ENCODE peak calls at places on chromosomes 7 and 10, in nine cellular contexts. L is DND-41, M is GM23248, Z is PC-3, Q is hepatocyte, P is GM12878, R is K562, N is fibroblast of lung, V is SK-N-MC. U is an unnamed sample.

GRCh38 chr7:120873367-120873766 is 15.4 kb upstream of the TSPAN12 start:
- DNase-seq in L (no peak), M (no peak), Z (no peak), Q (no peak), P (no peak), R (no peak), N (no peak), V (no peak), U (no peak)

GRCh38 chr10:77946084-77946483 is 19.5 kb upstream of the DLG5 start:
- DNase-seq in L (no peak), M (no peak), Z (peak; percentile 51), Q (no peak), P (no peak), R (no peak), N (peak; percentile 32), V (no peak), U (no peak)

GRCh38 chr7:20352573-20353304 is 22.0 kb downstream of the ITGB8 start:
- DNase-seq in L (no peak), M (peak; percentile 69), Z (peak; percentile 97), Q (peak; percentile 44), P (no peak), R (no peak), N (peak; percentile 56), V (no peak), U (no peak)

GRCh38 chr10:69825604-69826003 is 23.9 kb downstream of the COL13A1 start:
- DNase-seq in L (no peak), M (no peak), Z (no peak), Q (no peak), P (no peak), R (no peak), N (no peak), V (no peak), U (no peak)

GRCh38 chr10:28939352-28940157 is 262.2 kb downstream of the BAMBI start:
- DNase-seq in L (no peak), M (peak; percentile 33), Z (no peak), Q (peak; percentile 93), P (no peak), R (peak; percentile 82), N (peak; percentile 77), V (no peak), U (peak; percentile 100)

GRCh38 chr10:6423004-6423403 is 157.1 kb downstream of the PRKCQ start:
- DNase-seq in L (no peak), M (peak; percentile 41), Z (no peak), Q (no peak), P (no peak), R (no peak), N (no peak), V (no peak), U (no peak)

GRCh38 chr10:33519130-33519860 is 184.8 kb upstream of the NRP1 start:
- DNase-seq in L (no peak), M (no peak), Z (no peak), Q (no peak), P (no peak), R (no peak), N (no peak), V (no peak), U (no peak)

GRCh38 chr7:102412548-102412947 is 16.4 kb downstream of the PRKRIP1 start:
- DNase-seq in L (no peak), M (peak; percentile 61), Z (peak; percentile 43), Q (no peak), P (no peak), R (peak; percentile 68), N (peak; percentile 25), V (no peak), U (no peak)

GRCh38 chr10:58577394-58577793 is 64.7 kb downstream of the BICC1 start:
- DNase-seq in L (no peak), M (peak; percentile 84), Z (no peak), Q (no peak), P (no peak), R (no peak), N (peak; percentile 89), V (no peak), U (no peak)

GRCh38 chr10:32265756-32266155 is 81.2 kb downstream of the EPC1 start:
- DNase-seq in L (no peak), M (no peak), Z (no peak), Q (no peak), P (no peak), R (no peak), N (no peak), V (no peak), U (no peak)

GRCh38 chr7:130914589-130915294 is 180.7 kb upstream of the KLF14 start:
- DNase-seq in L (no peak), M (no peak), Z (no peak), Q (no peak), P (no peak), R (no peak), N (no peak), V (no peak), U (no peak)

GRCh38 chr7:98826811-98827231 is 43.0 kb downstream of the TMEM130 start:
- DNase-seq in L (no peak), M (peak; percentile 49), Z (peak; percentile 13), Q (no peak), P (no peak), R (no peak), N (peak; percentile 8), V (no peak), U (no peak)

GRCh38 chr10:11830836-11831519 is 7.8 kb downstream of the PROSER2 start:
- DNase-seq in L (no peak), M (no peak), Z (peak; percentile 7), Q (peak; percentile 45), P (no peak), R (no peak), N (no peak), V (no peak), U (no peak)

GRCh38 chr7:1713502-1714484 is 43.7 kb downstream of the ELFN1 start:
- DNase-seq in L (no peak), M (no peak), Z (no peak), Q (peak; percentile 83), P (no peak), R (peak; percentile 48), N (no peak), V (no peak), U (peak; percentile 88)

GRCh38 chr7:39904077-39904486 is 46.0 kb upstream of the CDK13 start:
- DNase-seq in L (no peak), M (peak; percentile 35), Z (no peak), Q (no peak), P (no peak), R (no peak), N (no peak), V (no peak), U (no peak)

GRCh38 chr10:4981722-4982471 is 18.7 kb downstream of the AKR1C1 start:
- DNase-seq in L (peak; percentile 19), M (peak; percentile 12), Z (peak; percentile 52), Q (peak; percentile 76), P (no peak), R (peak; percentile 93), N (peak; percentile 46), V (no peak), U (peak; percentile 79)

GRCh38 chr7:25863727-25864116 is 288.3 kb upstream of the NFE2L3 start:
- DNase-seq in L (no peak), M (no peak), Z (no peak), Q (no peak), P (no peak), R (no peak), N (no peak), V (no peak), U (no peak)
- TF ChIP-seq EZH2 in L (no peak), M (peak; percentile 66), Z (no peak), Q (no peak), P (no peak), R (no peak), N (peak; percentile 55), V (no peak), U (no peak)

DNA sequence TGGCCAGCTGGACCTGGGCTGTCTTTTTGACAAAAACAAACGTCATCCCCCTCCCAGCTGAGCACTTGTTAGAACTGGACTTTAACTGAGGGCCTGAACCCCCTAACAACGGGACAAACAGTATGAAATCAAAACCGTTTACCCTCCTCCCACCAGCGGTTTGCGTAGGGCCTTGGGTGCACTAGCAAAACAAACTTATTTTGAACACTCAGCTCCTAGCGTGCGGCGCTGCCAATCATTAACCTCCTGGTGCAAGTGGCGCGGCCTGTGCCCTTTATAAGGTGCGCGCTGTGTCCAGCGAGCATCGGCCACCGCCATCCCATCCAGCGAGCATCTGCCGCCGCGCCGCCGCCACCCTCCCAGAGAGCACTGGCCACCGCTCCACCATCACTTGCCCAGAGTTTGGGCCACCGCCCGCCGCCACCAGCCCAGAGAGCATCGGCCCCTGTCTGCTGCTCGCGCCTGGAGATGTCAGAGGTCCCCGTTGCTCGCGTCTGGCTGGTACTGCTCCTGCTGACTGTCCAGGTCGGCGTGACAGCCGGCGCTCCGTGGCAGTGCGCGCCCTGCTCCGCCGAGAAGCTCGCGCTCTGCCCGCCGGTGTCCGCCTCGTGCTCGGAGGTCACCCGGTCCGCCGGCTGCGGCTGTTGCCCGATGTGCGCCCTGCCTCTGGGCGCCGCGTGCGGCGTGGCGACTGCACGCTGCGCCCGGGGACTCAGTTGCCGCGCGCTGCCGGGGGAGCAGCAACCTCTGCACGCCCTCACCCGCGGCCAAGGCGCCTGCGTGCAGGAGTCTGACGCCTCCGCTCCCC is at the start of gene IGFBP1:
- DNase-seq in L (no peak), M (peak; percentile 70), Z (no peak), Q (peak; percentile 58), P (no peak), R (no peak), N (no peak), V (no peak), U (peak; percentile 95)
- TF ChIP-seq EZH2 in L (no peak), M (no peak), Z (no peak), Q (no peak), P (no peak), R (no peak), N (no peak), V (no peak), U (no peak)

GRCh38 chr10:99329891-99330674 is 927 bp downstream of the CNNM1 start:
- DNase-seq in L (no peak), M (peak; percentile 70), Z (peak; percentile 16), Q (peak; percentile 52), P (no peak), R (no peak), N (peak; percentile 17), V (no peak), U (no peak)
- TF ChIP-seq EZH2 in L (no peak), M (no peak), Z (no peak), Q (no peak), P (no peak), R (no peak), N (peak; percentile 51), V (no peak), U (no peak)

GRCh38 chr7:26657139-26657753 is 207.1 kb downstream of the SKAP2 start:
- DNase-seq in L (no peak), M (no peak), Z (no peak), Q (no peak), P (no peak), R (no peak), N (no peak), V (no peak), U (no peak)

GRCh38 chr7:26656735-26657134 is 207.7 kb downstream of the SKAP2 start:
- DNase-seq in L (no peak), M (no peak), Z (no peak), Q (no peak), P (no peak), R (no peak), N (no peak), V (no peak), U (no peak)

GRCh38 chr7:26655761-26656160 is 208.6 kb downstream of the SKAP2 start:
- DNase-seq in L (no peak), M (no peak), Z (no peak), Q (no peak), P (no peak), R (no peak), N (no peak), V (no peak), U (no peak)

GRCh38 chr7:26653430-26653911 is 210.9 kb downstream of the SKAP2 start:
- DNase-seq in L (no peak), M (no peak), Z (peak; percentile 90), Q (peak; percentile 9), P (no peak), R (no peak), N (no peak), V (no peak), U (no peak)

GRCh38 chr7:26653966-26654365 is 210.4 kb downstream of the SKAP2 start:
- DNase-seq in L (no peak), M (no peak), Z (peak; percentile 14), Q (no peak), P (no peak), R (no peak), N (no peak), V (no peak), U (no peak)
- TF ChIP-seq EZH2 in L (no peak), M (no peak), Z (no peak), Q (no peak), P (no peak), R (no peak), N (no peak), V (no peak), U (no peak)